ENCODE peak calls at places on chromosomes 2 and 18, in six cellular contexts. Z is stimulated activated CD4-positive, alpha-beta T cell treated with anti-CD3 and anti-CD28 coated beads, TNF-alpha, amount 100 ng/mL, for 4 hours; L is NCI-H1436; M is T-helper 2 cell; J is activated CD4-positive, CD25-positive, alpha-beta regulatory T cell; I is activated CD8-positive, alpha-beta memory T cell treated with anti-CD3 and anti-CD28 coated beads, Interleukin-2, amount 50 U/mL, for 4 hours. Q is an unnamed sample.

GRCh38 chr18:48123324-48123723 is 192.9 kb upstream of the SMAD2 start:
- DNase-seq in I (no peak), L (no peak), Z (no peak), J (no peak), M (no peak), Q (no peak)

GRCh38 chr2:237524631-237525030 is 37.6 kb downstream of the MLPH start:
- DNase-seq in J (no peak), M (no peak), L (no peak), I (no peak), Z (no peak), Q (no peak)

GRCh38 chr2:11967946-11968465 is 221.6 kb downstream of the LPIN1 start:
- DNase-seq in M (no peak), J (no peak), L (no peak), Z (no peak), I (no peak), Q (no peak)

GRCh38 chr2:7233126-7233525 is 315.9 kb downstream of the RNF144A start:
- DNase-seq in L (no peak), M (no peak), I (no peak), Z (no peak), J (no peak), Q (no peak)

GRCh38 chr2:136005462-136006205 is 20.2 kb upstream of the DARS1 start:
- DNase-seq in Z (no peak), L (no peak), I (no peak), M (no peak), J (no peak), Q (peak)

GRCh38 chr2:44246840-44247369 is 28.4 kb upstream of the SLC3A1 start:
- DNase-seq in J (no peak), L (no peak), I (no peak), M (no peak), Z (no peak), Q (no peak)

GRCh38 chr18:47615043-47615442 is 315.4 kb downstream of the SMAD2 start:
- DNase-seq in M (no peak), I (no peak), J (no peak), L (no peak), Z (no peak), Q (no peak)

GRCh38 chr18:36428431-36429029 is 131.0 kb downstream of the FHOD3 start:
- DNase-seq in M (no peak), L (no peak), Z (no peak), I (no peak), J (no peak), Q (no peak)

GRCh38 chr2:153386481-153386891 is 92.1 kb downstream of the RPRM start:
- DNase-seq in J (no peak), I (no peak), L (no peak), Z (no peak), M (no peak), Q (no peak)

GRCh38 chr2:197628043-197628500 is 47.3 kb downstream of the RFTN2 start:
- DNase-seq in I (no peak), Z (no peak), J (no peak), M (no peak), L (no peak), Q (no peak)

GRCh38 chr2:160419776-160420521 is 73.7 kb downstream of the RBMS1 start:
- DNase-seq in L (no peak), M (no peak), Z (no peak), I (no peak), J (no peak), Q (no peak)

GRCh38 chr2:24285484-24286152 is 74.7 kb downstream of the ITSN2 start:
- DNase-seq in Z (no peak), J (no peak), I (no peak), M (no peak), L (no peak), Q (no peak)

GRCh38 chr2:205925373-205926337 is 160.3 kb downstream of the INO80D start:
- DNase-seq in J (peak), I (peak), M (peak), Z (peak), L (peak), Q (peak)

GRCh38 chr2:183564726-183565125 is 440.5 kb downstream of the NUP35 start:
- DNase-seq in I (no peak), Z (no peak), M (no peak), L (no peak), J (no peak), Q (no peak)

GRCh38 chr2:144660518-144661316 is 140.8 kb upstream of the ZEB2 start:
- DNase-seq in M (no peak), L (no peak), J (no peak), I (no peak), Z (no peak), Q (no peak)

GRCh38 chr2:72035518-72036172 is 112.0 kb downstream of the CYP26B1 start:
- DNase-seq in Z (no peak), I (no peak), M (no peak), J (no peak), L (no peak), Q (no peak)

GRCh38 chr2:11742702-11743530 is 3.5 kb upstream of the LPIN1 start:
- DNase-seq in L (no peak), J (no peak), Z (no peak), M (no peak), I (no peak), Q (no peak)

GRCh38 chr2:173355866-173356508 is 1.3 kb downstream of the CDCA7 start:
- DNase-seq in L (no peak), Z (no peak), M (peak), I (no peak), J (no peak), Q (no peak)

GRCh38 chr2:110126086-110126773 is 10.6 kb upstream of the MALL start:
- DNase-seq in L (no peak), J (no peak), I (no peak), M (no peak), Z (no peak), Q (no peak)

GRCh38 chr2:119136093-119136492 is 22.5 kb downstream of the C1QL2 start:
- DNase-seq in L (no peak), Z (no peak), I (no peak), M (no peak), J (no peak), Q (no peak)

GRCh38 chr2:95386031-95386430 is 16.5 kb upstream of the FAHD2A start:
- DNase-seq in I (no peak), L (no peak), J (no peak), Z (no peak), M (no peak), Q (no peak)

GRCh38 chr2:10963155-10963554 is 51.4 kb downstream of the KCNF1 start:
- DNase-seq in Z (no peak), L (no peak), M (no peak), I (no peak), J (no peak), Q (no peak)

GRCh38 chr2:8803658-8804379 is 33.6 kb downstream of the KIDINS220 start:
- DNase-seq in L (no peak), Z (no peak), J (peak), M (no peak), I (no peak), Q (peak)

GRCh38 chr2:128377071-128377910 is 58.6 kb upstream of the HS6ST1 start:
- DNase-seq in J (no peak), I (no peak), Z (no peak), M (no peak), L (no peak), Q (no peak)

GRCh38 chr2:74440005-74440377 is 1.7 kb downstream of the RTKN start:
- DNase-seq in J (no peak), L (no peak), M (no peak), I (no peak), Z (no peak), Q (no peak)

GRCh38 chr2:128727914-128728313 is 409.2 kb upstream of the HS6ST1 start:
- DNase-seq in L (no peak), Z (no peak), I (no peak), J (no peak), M (no peak), Q (no peak)

GRCh38 chr2:72033636-72034035 is 114.0 kb downstream of the CYP26B1 start:
- DNase-seq in L (no peak), Z (no peak), M (no peak), I (no peak), J (no peak), Q (no peak)

GRCh38 chr2:199979841-199980628 is 24.7 kb downstream of the MAIP1 start:
- DNase-seq in I (peak), L (peak), J (peak), M (peak), Z (peak), Q (peak)

GRCh38 chr2:27078267-27079194 is at the start of gene EMILIN1:
- DNase-seq in I (no peak), M (no peak), J (no peak), L (no peak), Z (no peak), Q (no peak)

GRCh38 chr2:119158563-119159347 is at the start of gene C1QL2:
- DNase-seq in L (peak), M (no peak), I (no peak), J (no peak), Z (no peak), Q (no peak)

GRCh38 chr2:209145941-209146681 is 277.7 kb upstream of the MAP2 start:
- DNase-seq in M (no peak), Z (no peak), J (no peak), I (no peak), L (no peak), Q (no peak)

GRCh38 chr2:7010376-7010775 is 93.2 kb downstream of the RNF144A start:
- DNase-seq in J (no peak), M (no peak), L (no peak), Z (no peak), I (no peak), Q (no peak)

GRCh38 chr2:212330263-212330662 is 208.3 kb downstream of the ERBB4 start:
- DNase-seq in Z (no peak), L (no peak), J (no peak), I (no peak), M (no peak), Q (no peak)

Q was measured in NCI-H774.